ENCODE peak calls at places on chromosomes 5 and 9, in seven cellular contexts. U is heart right ventricle; H is mesenchymal stem cell; C is Panc1; D is aorta; O is CD4-positive, alpha-beta memory T cell; A is psoas muscle. L is an unnamed sample.

GRCh38 chr9:92706218-92706940 is 36.4 kb upstream of the IPPK start:
- DNase-seq in D (no peak), U (no peak), A (no peak), O (peak; percentile 39), H (no peak), C (peak; percentile 12), L (no peak)

GRCh38 chr9:15180124-15180523 is 126.9 kb downstream of the TTC39B start:
- DNase-seq in A (no peak), O (no peak), H (no peak), C (no peak), D (no peak), U (no peak), L (no peak)

GRCh38 chr9:18905033-18905882 is 127.8 kb downstream of the SAXO1 start:
- DNase-seq in C (no peak), O (no peak), D (no peak), U (no peak), H (no peak), A (no peak), L (no peak)

GRCh38 chr5:178201221-178201926 is 3.0 kb upstream of the HNRNPAB start:
- DNase-seq in H (peak; percentile 51), A (no peak), O (no peak), U (no peak), D (no peak), C (no peak), L (no peak)

GRCh38 chr9:72895122-72895521 is 57.7 kb downstream of the ALDH1A1 start:
- DNase-seq in D (no peak), O (no peak), U (no peak), H (no peak), C (no peak), A (no peak), L (no peak)

GRCh38 chr9:34025062-34025461 is 23.6 kb downstream of the UBAP2 start:
- DNase-seq in A (no peak), U (no peak), O (no peak), H (no peak), D (no peak), C (no peak), L (no peak)

GRCh38 chr9:129383005-129383414 is 204.9 kb upstream of the IER5L start:
- DNase-seq in H (peak; percentile 28), O (no peak), A (peak; percentile 63), D (no peak), C (no peak), U (peak; percentile 66), L (peak; percentile 53)

GRCh38 chr9:27109621-27110020 is 596 bp downstream of the TEK start:
- DNase-seq in O (no peak), H (no peak), D (no peak), U (no peak), C (no peak), A (no peak), L (no peak)

GRCh38 chr9:124726886-124727285 is 44.2 kb downstream of the NR6A1 start:
- DNase-seq in U (no peak), D (no peak), H (no peak), C (no peak), O (no peak), A (no peak), L (no peak)

GRCh38 chr5:64166201-64166959 is 737 bp downstream of the RNF180 start:
- DNase-seq in C (no peak), O (no peak), H (peak; percentile 13), A (no peak), U (peak; percentile 18), D (no peak), L (no peak)

GRCh38 chr5:10747678-10748622 is 13.1 kb downstream of the DAP start:
- DNase-seq in C (no peak), U (no peak), A (no peak), H (no peak), D (no peak), O (no peak), L (no peak)

GRCh38 chr5:10745133-10745532 is 15.9 kb downstream of the DAP start:
- DNase-seq in C (no peak), O (no peak), A (no peak), D (no peak), U (no peak), H (peak; percentile 85), L (no peak)

GRCh38 chr5:10744681-10745080 is 16.4 kb downstream of the DAP start:
- DNase-seq in D (no peak), C (no peak), O (no peak), U (no peak), H (no peak), A (no peak), L (no peak)

GRCh38 chr5:10750909-10751308 is 10.1 kb downstream of the DAP start:
- DNase-seq in C (no peak), A (no peak), U (no peak), D (no peak), O (no peak), H (no peak), L (no peak)

DNA sequence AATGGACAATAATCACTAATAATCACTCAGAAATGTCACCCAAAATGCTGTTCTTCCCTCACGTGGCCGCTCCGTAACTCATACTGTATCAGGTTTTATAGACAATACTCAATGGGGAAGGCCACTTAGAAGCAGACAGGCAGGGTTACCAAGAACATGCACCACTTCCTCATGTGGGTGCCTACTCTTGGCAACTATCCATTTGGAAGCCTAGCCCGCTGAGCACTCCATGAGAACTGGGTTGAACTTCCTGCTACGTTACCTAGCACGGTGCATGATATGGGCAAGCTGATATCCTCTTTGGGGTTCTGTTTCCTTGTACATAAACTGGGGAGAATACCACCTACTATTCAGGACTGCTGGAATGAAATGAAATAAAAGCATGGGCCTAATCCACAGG is 14.3 kb downstream of the DAP start:
- DNase-seq in O (no peak), D (no peak), H (no peak), A (no peak), U (no peak), C (no peak), L (no peak)
- H3K36me3 ChIP-seq in O (peaks cover 22% of the 10 kb centered on the region), D (peaks cover 16% of the 10 kb centered on the region), H (peaks cover 76% of the 10 kb centered on the region), A (peaks cover 7% of the 10 kb centered on the region), U (peaks cover 15% of the 10 kb centered on the region), C (peaks cover 6% of the 10 kb centered on the region), L (peaks cover 58% of the 10 kb centered on the region)

GRCh38 chr5:65556718-65557117 is 6.2 kb downstream of the CENPK start:
- DNase-seq in H (no peak), O (no peak), C (no peak), D (no peak), A (no peak), U (no peak), L (no peak)
- H3K36me3 ChIP-seq in H (peaks cover 10% of the 10 kb centered on the region), O (peaks cover 13% of the 10 kb centered on the region), C (peaks cover 10% of the 10 kb centered on the region), D (no peaks in the 10 kb centered on the region), A (no peaks in the 10 kb centered on the region), U (no peaks in the 10 kb centered on the region), L (no peaks in the 10 kb centered on the region)

DNA sequence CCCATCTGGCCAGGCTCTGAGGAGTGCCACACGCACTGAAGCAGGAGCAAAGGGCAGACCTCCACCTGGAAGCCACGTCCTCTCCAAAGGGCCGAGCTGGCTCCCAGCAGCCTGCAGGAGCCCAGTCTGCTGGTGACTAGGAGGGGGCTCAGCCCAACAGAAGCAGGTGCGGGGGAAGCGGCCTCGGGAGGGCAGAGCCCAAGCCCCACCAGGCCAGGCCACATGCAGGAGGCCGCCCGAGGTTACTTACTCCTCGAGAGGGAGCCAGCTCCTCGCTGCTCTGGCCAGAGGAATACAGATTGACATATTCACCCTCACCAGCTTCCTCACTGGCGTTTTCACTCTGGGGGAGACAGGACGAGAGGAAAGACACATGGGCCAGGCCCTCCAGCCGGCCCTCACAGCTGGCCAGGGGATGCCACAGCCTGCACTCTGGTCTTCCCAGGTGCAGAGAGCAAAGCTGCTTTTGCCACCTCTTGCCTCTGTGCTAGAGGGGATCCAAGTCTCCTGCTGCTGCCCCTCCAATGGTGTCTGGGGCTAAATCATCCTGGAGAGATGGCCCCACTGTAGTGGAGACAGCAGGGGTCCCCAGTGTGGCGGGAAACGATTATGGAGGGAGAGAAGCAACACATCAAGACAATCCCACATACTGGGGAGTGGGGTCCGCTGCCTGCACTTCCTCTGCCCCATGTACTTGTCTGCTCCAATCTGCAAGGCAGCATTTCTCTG is 58.6 kb downstream of the PRRT1B start:
- DNase-seq in H (no peak), C (no peak), O (no peak), A (no peak), U (no peak), D (no peak), L (no peak)
- H3K36me3 ChIP-seq in H (peaks cover 72% of the 10 kb centered on the region), C (no peaks in the 10 kb centered on the region), O (peaks cover 78% of the 10 kb centered on the region), A (peaks cover 83% of the 10 kb centered on the region), U (peaks cover 31% of the 10 kb centered on the region), D (no peaks in the 10 kb centered on the region), L (peaks cover 75% of the 10 kb centered on the region)

GRCh38 chr9:134700636-134701350 is 59.2 kb downstream of the COL5A1 start:
- DNase-seq in H (no peak), A (no peak), D (no peak), C (no peak), O (no peak), U (peak; percentile 7), L (no peak)

GRCh38 chr9:134699343-134699740 is 57.7 kb downstream of the COL5A1 start:
- DNase-seq in A (no peak), D (no peak), H (peak; percentile 74), O (no peak), U (no peak), C (no peak), L (no peak)

GRCh38 chr9:134704499-134704898 is 62.9 kb downstream of the COL5A1 start:
- DNase-seq in A (no peak), H (no peak), U (peak; percentile 1), O (no peak), C (no peak), D (no peak), L (no peak)

GRCh38 chr9:134702291-134702690 is 60.7 kb downstream of the COL5A1 start:
- DNase-seq in U (peak; percentile 9), A (no peak), O (no peak), C (no peak), D (no peak), H (no peak), L (no peak)

GRCh38 chr9:134701581-134702259 is 60.1 kb downstream of the COL5A1 start:
- DNase-seq in O (no peak), U (no peak), C (no peak), A (no peak), H (no peak), D (no peak), L (no peak)
- H3K36me3 ChIP-seq in O (no peaks in the 10 kb centered on the region), U (no peaks in the 10 kb centered on the region), C (no peaks in the 10 kb centered on the region), A (no peaks in the 10 kb centered on the region), H (peaks cover 56% of the 10 kb centered on the region), D (no peaks in the 10 kb centered on the region), L (peaks cover 8% of the 10 kb centered on the region)

GRCh38 chr9:134425815-134426214 is 99.6 kb downstream of the RXRA start:
- DNase-seq in C (no peak), A (no peak), U (no peak), H (no peak), O (no peak), D (no peak), L (no peak)
- H3K36me3 ChIP-seq in C (no peaks in the 10 kb centered on the region), A (peaks cover 62% of the 10 kb centered on the region), U (no peaks in the 10 kb centered on the region), H (peaks cover 40% of the 10 kb centered on the region), O (no peaks in the 10 kb centered on the region), D (peaks cover 2% of the 10 kb centered on the region), L (peaks cover 34% of the 10 kb centered on the region)

DNA sequence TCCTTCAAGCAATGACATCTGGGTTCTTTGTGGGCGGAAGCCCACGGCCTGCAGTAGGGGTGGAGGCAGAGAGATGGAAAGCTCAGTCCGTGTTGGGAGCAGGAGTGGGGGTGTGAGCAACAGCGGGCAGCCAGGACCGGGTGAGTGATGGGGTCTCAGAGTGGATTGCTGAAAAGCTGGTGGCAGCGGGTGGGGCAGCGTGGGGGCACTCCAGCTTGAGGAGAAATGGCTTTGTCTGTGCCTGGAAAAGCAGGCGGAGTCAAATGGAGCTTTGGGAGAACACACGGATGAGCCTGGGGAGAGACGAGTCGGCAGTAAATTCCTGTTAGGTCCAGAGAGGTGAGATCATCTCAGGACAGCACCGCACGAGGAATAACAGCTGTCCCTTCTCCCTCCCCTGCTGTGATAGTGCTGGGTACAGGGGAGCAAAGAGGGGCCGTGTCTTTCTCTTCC is 42.1 kb downstream of the CACNA1B start:
- DNase-seq in A (no peak), O (no peak), D (no peak), C (no peak), H (no peak), U (no peak), L (no peak)
- H3K36me3 ChIP-seq in A (no peaks in the 10 kb centered on the region), O (no peaks in the 10 kb centered on the region), D (no peaks in the 10 kb centered on the region), C (no peaks in the 10 kb centered on the region), H (no peaks in the 10 kb centered on the region), U (no peaks in the 10 kb centered on the region), L (no peaks in the 10 kb centered on the region)

L was measured in left ventricle myocardium inferior.